ENCODE peak calls at places on chromosomes 5 and 9, in seven cellular contexts. One of them, this sample, is unnamed.
A peak's percentile ranks its signal among the peaks of the same experiment; 100 is the strongest.

GRCh38 chr5:197892-198489 is 6.7 kb downstream of the LRRC14B start:
- DNase-seq in GM12878: no peak
- DNase-seq in HCT116: no peak
- DNase-seq in HepG2: no peak
- DNase-seq in SK-N-SH: no peak
- DNase-seq in K562: no peak
- DNase-seq in endothelial cell of umbilical vein: no peak
- DNase-seq in this sample: no peak

GRCh38 chr5:142159354-142159753 is 50.8 kb downstream of the NDFIP1 start:
- DNase-seq in GM12878: no peak
- DNase-seq in HCT116: no peak
- DNase-seq in HepG2: no peak
- DNase-seq in SK-N-SH: no peak
- DNase-seq in K562: no peak
- DNase-seq in endothelial cell of umbilical vein: no peak
- DNase-seq in this sample: no peak

GRCh38 chr5:65190328-65191053 is 291.2 kb downstream of the ADAMTS6 start:
- DNase-seq in GM12878: peak; percentile 17
- DNase-seq in HCT116: no peak
- DNase-seq in HepG2: no peak
- DNase-seq in SK-N-SH: no peak
- DNase-seq in K562: no peak
- DNase-seq in endothelial cell of umbilical vein: no peak
- DNase-seq in this sample: no peak

GRCh38 chr5:179839328-179840256 is 18.9 kb downstream of the SQSTM1 start:
- DNase-seq in GM12878: no peak
- DNase-seq in HCT116: no peak
- DNase-seq in HepG2: no peak
- DNase-seq in SK-N-SH: no peak
- DNase-seq in K562: no peak
- DNase-seq in endothelial cell of umbilical vein: no peak
- DNase-seq in this sample: no peak

GRCh38 chr5:141870226-141870625 is 8.0 kb downstream of the PCDH1 start:
- DNase-seq in GM12878: no peak
- DNase-seq in HCT116: no peak
- DNase-seq in HepG2: no peak
- DNase-seq in SK-N-SH: peak; percentile 70
- DNase-seq in K562: no peak
- DNase-seq in endothelial cell of umbilical vein: no peak
- DNase-seq in this sample: no peak

GRCh38 chr9:113990570-113990907 is 87.6 kb downstream of the AMBP start:
- DNase-seq in GM12878: no peak
- DNase-seq in HCT116: no peak
- DNase-seq in HepG2: no peak
- DNase-seq in SK-N-SH: no peak
- DNase-seq in K562: peak; percentile 16
- DNase-seq in endothelial cell of umbilical vein: no peak
- DNase-seq in this sample: no peak

GRCh38 chr5:175392236-175392635 is 51.7 kb downstream of the DRD1 start:
- DNase-seq in GM12878: no peak
- DNase-seq in HCT116: no peak
- DNase-seq in HepG2: no peak
- DNase-seq in SK-N-SH: no peak
- DNase-seq in K562: no peak
- DNase-seq in endothelial cell of umbilical vein: no peak
- DNase-seq in this sample: no peak

GRCh38 chr5:157541452-157542118 is 34.0 kb downstream of the ADAM19 start:
- DNase-seq in GM12878: no peak
- DNase-seq in HCT116: no peak
- DNase-seq in HepG2: no peak
- DNase-seq in SK-N-SH: no peak
- DNase-seq in K562: no peak
- DNase-seq in endothelial cell of umbilical vein: no peak
- DNase-seq in this sample: no peak

GRCh38 chr9:36461341-36461740 is 61.3 kb upstream of the RNF38 start:
- DNase-seq in GM12878: no peak
- DNase-seq in HCT116: no peak
- DNase-seq in HepG2: no peak
- DNase-seq in SK-N-SH: no peak
- DNase-seq in K562: no peak
- DNase-seq in endothelial cell of umbilical vein: no peak
- DNase-seq in this sample: no peak

GRCh38 chr5:125595095-125595494 is 828.1 kb upstream of the GRAMD2B start:
- DNase-seq in GM12878: no peak
- DNase-seq in HCT116: no peak
- DNase-seq in HepG2: no peak
- DNase-seq in SK-N-SH: no peak
- DNase-seq in K562: no peak
- DNase-seq in endothelial cell of umbilical vein: no peak
- DNase-seq in this sample: no peak

GRCh38 chr5:66151030-66151429 is 6.9 kb downstream of the SREK1 start:
- DNase-seq in GM12878: no peak
- DNase-seq in HCT116: no peak
- DNase-seq in HepG2: no peak
- DNase-seq in SK-N-SH: no peak
- DNase-seq in K562: no peak
- DNase-seq in endothelial cell of umbilical vein: no peak
- DNase-seq in this sample: no peak

GRCh38 chr5:178372091-178372695 is 139.6 kb upstream of the PHYKPL start:
- DNase-seq in GM12878: no peak
- DNase-seq in HCT116: no peak
- DNase-seq in HepG2: no peak
- DNase-seq in SK-N-SH: peak; percentile 62
- DNase-seq in K562: no peak
- DNase-seq in endothelial cell of umbilical vein: no peak
- DNase-seq in this sample: no peak

GRCh38 chr5:170603578-170604565 is 100.1 kb downstream of the KCNIP1 start:
- DNase-seq in GM12878: no peak
- DNase-seq in HCT116: peak; percentile 22
- DNase-seq in HepG2: peak; percentile 46
- DNase-seq in SK-N-SH: peak; percentile 84
- DNase-seq in K562: peak; percentile 91
- DNase-seq in endothelial cell of umbilical vein: peak; percentile 34
- DNase-seq in this sample: peak; percentile 73

GRCh38 chr5:61055434-61056006 is 106.7 kb downstream of the SMIM15 start:
- DNase-seq in GM12878: peak; percentile 15
- DNase-seq in HCT116: no peak
- DNase-seq in HepG2: peak; percentile 28
- DNase-seq in SK-N-SH: peak; percentile 41
- DNase-seq in K562: peak; percentile 14
- DNase-seq in endothelial cell of umbilical vein: peak; percentile 66
- DNase-seq in this sample: peak; percentile 4

GRCh38 chr5:132677191-132677590 is 3.4 kb downstream of the IL4 start:
- DNase-seq in GM12878: no peak
- DNase-seq in HCT116: peak; percentile 79
- DNase-seq in HepG2: peak; percentile 31
- DNase-seq in SK-N-SH: no peak
- DNase-seq in K562: peak; percentile 57
- DNase-seq in endothelial cell of umbilical vein: peak; percentile 70
- DNase-seq in this sample: no peak

GRCh38 chr5:170681013-170681433 is 102.5 kb upstream of the GABRP start:
- DNase-seq in GM12878: no peak
- DNase-seq in HCT116: no peak
- DNase-seq in HepG2: no peak
- DNase-seq in SK-N-SH: peak; percentile 57
- DNase-seq in K562: no peak
- DNase-seq in endothelial cell of umbilical vein: peak; percentile 43
- DNase-seq in this sample: peak; percentile 13

GRCh38 chr9:137809038-137809630 is 68.4 kb upstream of the CACNA1B start:
- DNase-seq in GM12878: peak; percentile 20
- DNase-seq in HCT116: no peak
- DNase-seq in HepG2: no peak
- DNase-seq in SK-N-SH: no peak
- DNase-seq in K562: no peak
- DNase-seq in endothelial cell of umbilical vein: no peak
- DNase-seq in this sample: peak; percentile 85

GRCh38 chr9:130378875-130379648 is 65.7 kb upstream of the ASS1 start:
- DNase-seq in GM12878: no peak
- DNase-seq in HCT116: no peak
- DNase-seq in HepG2: no peak
- DNase-seq in SK-N-SH: no peak
- DNase-seq in K562: no peak
- DNase-seq in endothelial cell of umbilical vein: no peak
- DNase-seq in this sample: no peak

GRCh38 chr5:88480766-88481499 is 212.3 kb upstream of the TMEM161B start:
- DNase-seq in GM12878: no peak
- DNase-seq in HCT116: no peak
- DNase-seq in HepG2: no peak
- DNase-seq in SK-N-SH: no peak
- DNase-seq in K562: no peak
- DNase-seq in endothelial cell of umbilical vein: no peak
- DNase-seq in this sample: no peak

GRCh38 chr5:1668141-1668721 is 131.4 kb downstream of the MRPL36 start:
- DNase-seq in GM12878: no peak
- DNase-seq in HCT116: no peak
- DNase-seq in HepG2: no peak
- DNase-seq in SK-N-SH: peak; percentile 15
- DNase-seq in K562: peak; percentile 54
- DNase-seq in endothelial cell of umbilical vein: no peak
- DNase-seq in this sample: no peak

GRCh38 chr5:134436523-134437339 is 25.1 kb upstream of the CDKN2AIPNL start:
- DNase-seq in GM12878: peak; percentile 46
- DNase-seq in HCT116: no peak
- DNase-seq in HepG2: peak; percentile 64
- DNase-seq in SK-N-SH: no peak
- DNase-seq in K562: no peak
- DNase-seq in endothelial cell of umbilical vein: peak; percentile 69
- DNase-seq in this sample: peak; percentile 47

GRCh38 chr9:77982985-77983662 is 48.5 kb downstream of the GNAQ start:
- DNase-seq in GM12878: no peak
- DNase-seq in HCT116: no peak
- DNase-seq in HepG2: no peak
- DNase-seq in SK-N-SH: no peak
- DNase-seq in K562: no peak
- DNase-seq in endothelial cell of umbilical vein: no peak
- DNase-seq in this sample: no peak

GRCh38 chr9:132055756-132056155 is 23.9 kb downstream of the MED27 start:
- DNase-seq in GM12878: no peak
- DNase-seq in HCT116: no peak
- DNase-seq in HepG2: no peak
- DNase-seq in SK-N-SH: no peak
- DNase-seq in K562: no peak
- DNase-seq in endothelial cell of umbilical vein: no peak
- DNase-seq in this sample: no peak

GRCh38 chr9:132061526-132061925 is 18.1 kb downstream of the MED27 start:
- DNase-seq in GM12878: no peak
- DNase-seq in HCT116: no peak
- DNase-seq in HepG2: no peak
- DNase-seq in SK-N-SH: no peak
- DNase-seq in K562: no peak
- DNase-seq in endothelial cell of umbilical vein: no peak
- DNase-seq in this sample: no peak

GRCh38 chr9:132056717-132057429 is 22.8 kb downstream of the MED27 start:
- DNase-seq in GM12878: no peak
- DNase-seq in HCT116: no peak
- DNase-seq in HepG2: no peak
- DNase-seq in SK-N-SH: no peak
- DNase-seq in K562: no peak
- DNase-seq in endothelial cell of umbilical vein: no peak
- DNase-seq in this sample: no peak

GRCh38 chr9:132062768-132063167 is 16.9 kb downstream of the MED27 start:
- DNase-seq in GM12878: no peak
- DNase-seq in HCT116: no peak
- DNase-seq in HepG2: no peak
- DNase-seq in SK-N-SH: no peak
- DNase-seq in K562: no peak
- DNase-seq in endothelial cell of umbilical vein: no peak
- DNase-seq in this sample: no peak

GRCh38 chr9:132059351-132059750 is 20.3 kb downstream of the MED27 start:
- DNase-seq in GM12878: no peak
- DNase-seq in HCT116: no peak
- DNase-seq in HepG2: no peak
- DNase-seq in SK-N-SH: no peak
- DNase-seq in K562: no peak
- DNase-seq in endothelial cell of umbilical vein: no peak
- DNase-seq in this sample: no peak
- TF ChIP-seq POLR2AphosphoS5 in GM12878: no peak
- TF ChIP-seq POLR2AphosphoS5 in HCT116: no peak
- TF ChIP-seq POLR2AphosphoS5 in HepG2: no peak
- TF ChIP-seq POLR2AphosphoS5 in SK-N-SH: no peak
- TF ChIP-seq POLR2AphosphoS5 in K562: no peak
- TF ChIP-seq POLR2AphosphoS5 in endothelial cell of umbilical vein: no peak
- TF ChIP-seq POLR2AphosphoS5 in this sample: no peak

GRCh38 chr5:67297802-67298532 is 101.4 kb upstream of the CD180 start:
- DNase-seq in GM12878: no peak
- DNase-seq in HCT116: no peak
- DNase-seq in HepG2: no peak
- DNase-seq in SK-N-SH: no peak
- DNase-seq in K562: no peak
- DNase-seq in endothelial cell of umbilical vein: no peak
- DNase-seq in this sample: no peak

GRCh38 chr5:67300321-67300720 is 103.7 kb upstream of the CD180 start:
- DNase-seq in GM12878: no peak
- DNase-seq in HCT116: no peak
- DNase-seq in HepG2: no peak
- DNase-seq in SK-N-SH: no peak
- DNase-seq in K562: no peak
- DNase-seq in endothelial cell of umbilical vein: no peak
- DNase-seq in this sample: no peak

GRCh38 chr5:67299317-67299716 is 102.7 kb upstream of the CD180 start:
- DNase-seq in GM12878: no peak
- DNase-seq in HCT116: no peak
- DNase-seq in HepG2: no peak
- DNase-seq in SK-N-SH: no peak
- DNase-seq in K562: no peak
- DNase-seq in endothelial cell of umbilical vein: no peak
- DNase-seq in this sample: no peak

GRCh38 chr5:67303356-67303755 is 106.8 kb upstream of the CD180 start:
- DNase-seq in GM12878: no peak
- DNase-seq in HCT116: no peak
- DNase-seq in HepG2: no peak
- DNase-seq in SK-N-SH: no peak
- DNase-seq in K562: no peak
- DNase-seq in endothelial cell of umbilical vein: peak; percentile 87
- DNase-seq in this sample: no peak

GRCh38 chr5:67301285-67301904 is 104.8 kb upstream of the CD180 start:
- DNase-seq in GM12878: no peak
- DNase-seq in HCT116: no peak
- DNase-seq in HepG2: no peak
- DNase-seq in SK-N-SH: no peak
- DNase-seq in K562: no peak
- DNase-seq in endothelial cell of umbilical vein: peak; percentile 88
- DNase-seq in this sample: no peak
- TF ChIP-seq POLR2AphosphoS5 in GM12878: no peak
- TF ChIP-seq POLR2AphosphoS5 in HCT116: no peak
- TF ChIP-seq POLR2AphosphoS5 in HepG2: no peak
- TF ChIP-seq POLR2AphosphoS5 in SK-N-SH: no peak
- TF ChIP-seq POLR2AphosphoS5 in K562: no peak
- TF ChIP-seq POLR2AphosphoS5 in endothelial cell of umbilical vein: peak; percentile 67
- TF ChIP-seq POLR2AphosphoS5 in this sample: no peak

GRCh38 chr9:4620881-4621555 is 41.1 kb upstream of the PLPP6 start:
- DNase-seq in GM12878: no peak
- DNase-seq in HCT116: no peak
- DNase-seq in HepG2: no peak
- DNase-seq in SK-N-SH: no peak
- DNase-seq in K562: no peak
- DNase-seq in endothelial cell of umbilical vein: peak; percentile 26
- DNase-seq in this sample: no peak
- TF ChIP-seq POLR2AphosphoS5 in GM12878: no peak
- TF ChIP-seq POLR2AphosphoS5 in HCT116: no peak
- TF ChIP-seq POLR2AphosphoS5 in HepG2: no peak
- TF ChIP-seq POLR2AphosphoS5 in SK-N-SH: no peak
- TF ChIP-seq POLR2AphosphoS5 in K562: no peak
- TF ChIP-seq POLR2AphosphoS5 in endothelial cell of umbilical vein: no peak
- TF ChIP-seq POLR2AphosphoS5 in this sample: no peak

GRCh38 chr5:33829430-33829829 is 62.4 kb downstream of the ADAMTS12 start:
- DNase-seq in GM12878: no peak
- DNase-seq in HCT116: no peak
- DNase-seq in HepG2: no peak
- DNase-seq in SK-N-SH: no peak
- DNase-seq in K562: no peak
- DNase-seq in endothelial cell of umbilical vein: no peak
- DNase-seq in this sample: no peak
- TF ChIP-seq POLR2AphosphoS5 in GM12878: no peak
- TF ChIP-seq POLR2AphosphoS5 in HCT116: no peak
- TF ChIP-seq POLR2AphosphoS5 in HepG2: no peak
- TF ChIP-seq POLR2AphosphoS5 in SK-N-SH: no peak
- TF ChIP-seq POLR2AphosphoS5 in K562: no peak
- TF ChIP-seq POLR2AphosphoS5 in endothelial cell of umbilical vein: no peak
- TF ChIP-seq POLR2AphosphoS5 in this sample: no peak

This sample was measured in GM12891.